ENCODE peak calls at places on chromosome 7, in ten cellular contexts. T is left ventricle myocardium inferior, V is left lung, H is fibroblast of villous mesenchyme, U is choroid plexus epithelial cell, K is GM23338, O is colonic mucosa, D is GM12864, M is GM12878, L is endodermal cell. J is an unnamed sample.

GRCh38 chr7:36661135-36661840 is 63.0 kb downstream of the AOAH start:
- DNase-seq in T (no peak), V (no peak), H (peak), U (peak), K (peak), O (peak), D (no peak), M (no peak), L (peak), J (no peak)

GRCh38 chr7:16268821-16269768 is 152.2 kb downstream of the CRPPA start:
- DNase-seq in T (no peak), V (no peak), H (peak), U (peak), K (no peak), O (no peak), D (no peak), M (no peak), L (no peak), J (peak)

GRCh38 chr7:19249281-19249680 is 104.1 kb upstream of the FERD3L start:
- DNase-seq in T (no peak), V (no peak), H (no peak), U (peak), K (peak), O (no peak), D (no peak), M (no peak), L (no peak), J (no peak)

GRCh38 chr7:134750083-134751062 is 29.1 kb upstream of the CALD1 start:
- DNase-seq in T (no peak), V (peak), H (peak), U (peak), K (peak), O (peak), D (no peak), M (no peak), L (peak), J (peak)

GRCh38 chr7:123538189-123538714 is 3.9 kb upstream of the IQUB start:
- DNase-seq in T (no peak), V (no peak), H (peak), U (peak), K (no peak), O (no peak), D (no peak), M (no peak), L (no peak), J (no peak)

GRCh38 chr7:155995183-155995612 is 182.9 kb upstream of the SHH start:
- DNase-seq in T (no peak), V (no peak), H (no peak), U (no peak), K (no peak), O (no peak), D (no peak), M (no peak), L (peak), J (no peak)

GRCh38 chr7:104772405-104772821 is 241.6 kb upstream of the KMT2E start:
- DNase-seq in T (no peak), V (no peak), H (no peak), U (no peak), K (peak), O (no peak), D (no peak), M (no peak), L (peak), J (no peak)

GRCh38 chr7:150983893-150984368 is 5.8 kb upstream of the KCNH2 start:
- DNase-seq in T (no peak), V (no peak), H (peak), U (peak), K (peak), O (no peak), D (no peak), M (no peak), L (peak), J (no peak)

GRCh38 chr7:80187279-80187678 is 52.6 kb downstream of the GNAI1 start:
- DNase-seq in T (no peak), V (no peak), H (no peak), U (no peak), K (no peak), O (no peak), D (no peak), M (no peak), L (no peak), J (no peak)

GRCh38 chr7:31065840-31066239 is 13.7 kb downstream of the ADCYAP1R1 start:
- DNase-seq in T (peak), V (no peak), H (no peak), U (no peak), K (no peak), O (no peak), D (no peak), M (no peak), L (no peak), J (no peak)

GRCh38 chr7:116384936-116385635 is 114.5 kb upstream of the CAV2 start:
- DNase-seq in T (no peak), V (no peak), H (no peak), U (no peak), K (no peak), O (no peak), D (no peak), M (no peak), L (no peak), J (no peak)

GRCh38 chr7:130490888-130491771 is 755 bp upstream of the MEST start:
- DNase-seq in T (no peak), V (no peak), H (peak), U (peak), K (peak), O (no peak), D (no peak), M (no peak), L (peak), J (no peak)

GRCh38 chr7:92461027-92462003 is 14.0 kb downstream of the GATAD1 start:
- DNase-seq in T (no peak), V (no peak), H (peak), U (peak), K (peak), O (peak), D (peak), M (no peak), L (peak), J (no peak)

GRCh38 chr7:66669088-66669487 is 40.4 kb downstream of the KCTD7 start:
- DNase-seq in T (peak), V (no peak), H (no peak), U (no peak), K (no peak), O (no peak), D (no peak), M (no peak), L (no peak), J (no peak)

GRCh38 chr7:65459438-65459837 is 85.8 kb downstream of the ZNF92 start:
- DNase-seq in T (no peak), V (no peak), H (no peak), U (no peak), K (no peak), O (no peak), D (no peak), M (no peak), L (no peak), J (no peak)

GRCh38 chr7:74598558-74598957 is 59.0 kb upstream of the GTF2I start:
- DNase-seq in T (no peak), V (no peak), H (no peak), U (no peak), K (no peak), O (no peak), D (no peak), M (no peak), L (no peak), J (no peak)

GRCh38 chr7:140056431-140056830 is 6.3 kb downstream of the PARP12 start:
- DNase-seq in T (no peak), V (no peak), H (no peak), U (no peak), K (no peak), O (no peak), D (no peak), M (no peak), L (no peak), J (no peak)

GRCh38 chr7:121605297-121605640 is 209.2 kb upstream of the FAM3C start:
- DNase-seq in T (no peak), V (no peak), H (peak), U (peak), K (no peak), O (no peak), D (no peak), M (no peak), L (no peak), J (no peak)

GRCh38 chr7:4820968-4821471 is 40.8 kb downstream of the PAPOLB start:
- DNase-seq in T (no peak), V (no peak), H (no peak), U (no peak), K (no peak), O (no peak), D (no peak), M (no peak), L (no peak), J (no peak)

GRCh38 chr7:143965280-143965679 is 10.6 kb downstream of the OR2F1 start:
- DNase-seq in T (no peak), V (no peak), H (peak), U (peak), K (peak), O (no peak), D (no peak), M (no peak), L (no peak), J (no peak)

GRCh38 chr7:98357751-98358161 is 43.1 kb downstream of the BAIAP2L1 start:
- DNase-seq in T (no peak), V (peak), H (peak), U (peak), K (no peak), O (no peak), D (no peak), M (no peak), L (no peak), J (no peak)

GRCh38 chr7:30988346-30989005 is 24.7 kb downstream of the GHRHR start:
- DNase-seq in T (peak), V (peak), H (peak), U (no peak), K (peak), O (peak), D (no peak), M (no peak), L (peak), J (peak)

GRCh38 chr7:5420108-5420840 is 3.4 kb downstream of the TNRC18 start:
- DNase-seq in T (peak), V (no peak), H (no peak), U (peak), K (peak), O (no peak), D (no peak), M (no peak), L (peak), J (no peak)

DNA sequence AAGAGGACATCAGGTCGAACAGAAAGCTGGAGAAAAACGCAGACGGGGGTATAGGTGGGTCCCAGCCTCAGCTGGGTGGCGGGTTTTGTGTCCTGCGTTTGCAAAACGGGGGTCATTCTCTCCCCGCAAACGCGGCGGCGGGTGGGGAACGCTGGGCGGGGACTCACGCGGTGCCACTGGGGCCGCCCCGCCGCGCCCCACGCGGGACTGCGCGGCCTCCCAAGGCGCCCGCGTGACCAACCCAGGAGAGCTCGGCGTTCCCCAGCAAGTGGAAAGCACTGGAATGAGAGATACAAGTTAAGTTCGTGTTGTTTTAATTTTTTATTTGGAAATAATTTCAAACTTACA is 851 bp upstream of the VIPR2 start:
- DNase-seq in T (no peak), V (no peak), H (no peak), U (no peak), K (no peak), O (no peak), D (no peak), M (no peak), L (no peak), J (no peak)
- H3K4me3 ChIP-seq in T (peak), V (peak), H (no peak), U (no peak), K (peak), O (peak), D (no peak), M (no peak), L (no peak), J (no peak)

GRCh38 chr7:85750454-85750949 is 563.6 kb upstream of the SEMA3D start:
- DNase-seq in T (no peak), V (peak), H (peak), U (peak), K (peak), O (peak), D (no peak), M (no peak), L (peak), J (peak)
- H3K4me3 ChIP-seq in T (no peak), V (no peak), H (no peak), U (no peak), K (no peak), O (no peak), D (no peak), M (no peak), L (no peak), J (no peak)

GRCh38 chr7:26280097-26280496 is 11.6 kb upstream of the SNX10 start:
- DNase-seq in T (no peak), V (no peak), H (no peak), U (no peak), K (no peak), O (no peak), D (no peak), M (no peak), L (no peak), J (no peak)

GRCh38 chr7:26275213-26275612 is 16.4 kb upstream of the SNX10 start:
- DNase-seq in T (no peak), V (no peak), H (no peak), U (no peak), K (no peak), O (no peak), D (no peak), M (no peak), L (no peak), J (no peak)

GRCh38 chr7:26279405-26279804 is 12.3 kb upstream of the SNX10 start:
- DNase-seq in T (no peak), V (no peak), H (no peak), U (no peak), K (no peak), O (no peak), D (peak), M (no peak), L (no peak), J (no peak)

GRCh38 chr7:26280723-26281122 is 10.9 kb upstream of the SNX10 start:
- DNase-seq in T (no peak), V (no peak), H (no peak), U (no peak), K (no peak), O (no peak), D (no peak), M (no peak), L (no peak), J (no peak)

DNA sequence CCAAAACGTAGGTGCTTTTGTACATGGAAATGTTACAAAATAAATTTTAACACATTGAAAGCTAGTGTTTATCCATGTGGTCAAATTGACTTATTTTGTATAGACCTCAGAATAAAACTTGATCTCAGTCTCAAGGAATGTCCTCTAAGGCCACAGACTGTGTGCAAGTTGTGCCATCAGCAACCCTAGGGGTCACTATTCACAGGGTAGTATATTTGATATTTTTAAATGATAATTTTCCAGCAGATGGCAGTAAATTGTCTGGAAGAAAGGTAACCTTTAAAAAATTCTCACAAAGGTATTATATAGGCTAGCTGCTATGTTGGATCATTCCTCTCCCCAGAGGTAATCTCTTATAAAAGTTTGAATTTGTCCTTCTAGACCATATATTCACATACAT is 12.9 kb upstream of the SNX10 start:
- DNase-seq in T (no peak), V (no peak), H (no peak), U (peak), K (no peak), O (no peak), D (no peak), M (no peak), L (no peak), J (no peak)
- H3K4me3 ChIP-seq in T (no peak), V (no peak), H (no peak), U (no peak), K (no peak), O (no peak), D (no peak), M (no peak), L (no peak), J (no peak)

GRCh38 chr7:44066494-44067063 is 1.2 kb upstream of the PGAM2 start:
- DNase-seq in T (no peak), V (peak), H (no peak), U (no peak), K (no peak), O (no peak), D (no peak), M (no peak), L (no peak), J (no peak)

GRCh38 chr7:44067064-44067951 is 1.9 kb upstream of the PGAM2 start:
- DNase-seq in T (no peak), V (peak), H (no peak), U (no peak), K (no peak), O (no peak), D (no peak), M (no peak), L (no peak), J (no peak)

GRCh38 chr7:44065431-44066110 is at the start of gene PGAM2:
- DNase-seq in T (peak), V (peak), H (no peak), U (peak), K (peak), O (no peak), D (no peak), M (no peak), L (peak), J (peak)

GRCh38 chr7:44064791-44065430 is 456 bp downstream of the PGAM2 start:
- DNase-seq in T (no peak), V (peak), H (no peak), U (no peak), K (peak), O (no peak), D (no peak), M (no peak), L (no peak), J (no peak)

GRCh38 chr7:44066111-44066460 is 719 bp upstream of the PGAM2 start:
- DNase-seq in T (no peak), V (no peak), H (no peak), U (no peak), K (no peak), O (no peak), D (no peak), M (no peak), L (no peak), J (no peak)
- H3K4me3 ChIP-seq in T (peak), V (no peak), H (no peak), U (no peak), K (peak), O (no peak), D (no peak), M (no peak), L (no peak), J (no peak)

DNA sequence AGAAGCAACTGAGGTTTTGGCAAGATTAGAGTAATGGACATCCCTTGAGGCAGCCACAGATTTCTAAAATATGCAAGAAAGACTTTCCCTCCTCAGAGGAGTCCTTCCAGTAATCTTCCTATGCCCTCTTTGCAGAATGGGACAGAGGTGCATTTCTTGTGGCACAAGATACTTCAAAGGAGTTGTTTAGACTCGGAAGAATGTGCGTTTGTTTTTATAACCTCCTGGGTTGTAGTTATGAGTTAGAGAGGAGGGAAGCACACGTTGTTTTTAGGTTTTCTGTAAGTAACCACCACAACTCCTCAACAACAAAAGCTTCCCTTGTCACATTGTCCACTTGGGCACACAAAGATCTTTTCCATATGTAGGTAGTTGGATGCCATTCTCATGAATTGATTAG is 78.1 kb upstream of the GLI3 start:
- DNase-seq in T (no peak), V (no peak), H (no peak), U (peak), K (no peak), O (no peak), D (no peak), M (no peak), L (no peak), J (no peak)
- H3K4me3 ChIP-seq in T (no peak), V (no peak), H (no peak), U (no peak), K (no peak), O (no peak), D (no peak), M (no peak), L (no peak), J (no peak)

J was measured in HL-60.